ENCODE peak calls at places on chromosomes 4 and X, in ten cellular contexts. One of them, this sample, is unnamed.

GRCh38 chr4:11623726-11624037 is 195.0 kb upstream of the HS3ST1 start:
- DNase-seq in AG08396: no peak
- DNase-seq in RCC 7860: no peak
- DNase-seq in DMS79 treated with DMSO at 0.1 percent for 48 hours: no peak
- DNase-seq in natural killer cell: no peak
- DNase-seq in non-pigmented ciliary epithelial cell: no peak
- DNase-seq in bronchial epithelial cell: peak
- DNase-seq in M059J: peak
- DNase-seq in foreskin melanocyte: no peak
- DNase-seq in memory B cell: no peak
- DNase-seq in this sample: no peak

GRCh38 chr4:105896461-105896939 is 1.2 kb downstream of the NPNT start:
- DNase-seq in M059J: no peak
- DNase-seq in RCC 7860: no peak
- DNase-seq in DMS79 treated with DMSO at 0.1 percent for 48 hours: no peak
- DNase-seq in foreskin melanocyte: no peak
- DNase-seq in bronchial epithelial cell: no peak
- DNase-seq in AG08396: no peak
- DNase-seq in natural killer cell: no peak
- DNase-seq in memory B cell: no peak
- DNase-seq in non-pigmented ciliary epithelial cell: no peak
- DNase-seq in this sample: no peak

GRCh38 chr4:39039108-39039507 is 6.9 kb upstream of the TMEM156 start:
- DNase-seq in DMS79 treated with DMSO at 0.1 percent for 48 hours: no peak
- DNase-seq in natural killer cell: no peak
- DNase-seq in M059J: no peak
- DNase-seq in bronchial epithelial cell: no peak
- DNase-seq in non-pigmented ciliary epithelial cell: no peak
- DNase-seq in memory B cell: no peak
- DNase-seq in foreskin melanocyte: no peak
- DNase-seq in RCC 7860: no peak
- DNase-seq in AG08396: no peak
- DNase-seq in this sample: no peak

GRCh38 chrX:137430984-137431475 is 134.9 kb upstream of the ZIC3 start:
- DNase-seq in M059J: no peak
- DNase-seq in memory B cell: no peak
- DNase-seq in DMS79 treated with DMSO at 0.1 percent for 48 hours: no peak
- DNase-seq in non-pigmented ciliary epithelial cell: no peak
- DNase-seq in AG08396: no peak
- DNase-seq in RCC 7860: no peak
- DNase-seq in foreskin melanocyte: no peak
- DNase-seq in bronchial epithelial cell: no peak
- DNase-seq in natural killer cell: no peak
- DNase-seq in this sample: no peak

GRCh38 chr4:102390438-102390837 is 45.2 kb upstream of the SLC39A8 start:
- DNase-seq in natural killer cell: no peak
- DNase-seq in DMS79 treated with DMSO at 0.1 percent for 48 hours: no peak
- DNase-seq in non-pigmented ciliary epithelial cell: peak
- DNase-seq in AG08396: no peak
- DNase-seq in bronchial epithelial cell: peak
- DNase-seq in memory B cell: peak
- DNase-seq in RCC 7860: peak
- DNase-seq in foreskin melanocyte: no peak
- DNase-seq in M059J: peak
- DNase-seq in this sample: no peak

GRCh38 chr4:793941-794621 is 31.8 kb downstream of the CPLX1 start:
- DNase-seq in natural killer cell: no peak
- DNase-seq in bronchial epithelial cell: no peak
- DNase-seq in M059J: no peak
- DNase-seq in foreskin melanocyte: no peak
- DNase-seq in RCC 7860: no peak
- DNase-seq in non-pigmented ciliary epithelial cell: no peak
- DNase-seq in memory B cell: peak
- DNase-seq in AG08396: no peak
- DNase-seq in DMS79 treated with DMSO at 0.1 percent for 48 hours: peak
- DNase-seq in this sample: no peak

GRCh38 chr4:173362666-173363065 is 8.1 kb upstream of the SAP30 start:
- DNase-seq in bronchial epithelial cell: no peak
- DNase-seq in foreskin melanocyte: no peak
- DNase-seq in M059J: no peak
- DNase-seq in AG08396: no peak
- DNase-seq in RCC 7860: no peak
- DNase-seq in non-pigmented ciliary epithelial cell: no peak
- DNase-seq in DMS79 treated with DMSO at 0.1 percent for 48 hours: no peak
- DNase-seq in natural killer cell: no peak
- DNase-seq in memory B cell: no peak
- DNase-seq in this sample: no peak

GRCh38 chr4:185282968-185283367 is 73.6 kb downstream of the SNX25 start:
- DNase-seq in RCC 7860: no peak
- DNase-seq in AG08396: peak
- DNase-seq in M059J: peak
- DNase-seq in bronchial epithelial cell: peak
- DNase-seq in memory B cell: no peak
- DNase-seq in non-pigmented ciliary epithelial cell: no peak
- DNase-seq in natural killer cell: no peak
- DNase-seq in DMS79 treated with DMSO at 0.1 percent for 48 hours: peak
- DNase-seq in foreskin melanocyte: peak
- DNase-seq in this sample: no peak

GRCh38 chr4:97911236-97911906 is 231.9 kb downstream of the STPG2 start:
- DNase-seq in natural killer cell: no peak
- DNase-seq in foreskin melanocyte: no peak
- DNase-seq in DMS79 treated with DMSO at 0.1 percent for 48 hours: no peak
- DNase-seq in RCC 7860: peak
- DNase-seq in AG08396: no peak
- DNase-seq in bronchial epithelial cell: no peak
- DNase-seq in M059J: peak
- DNase-seq in memory B cell: no peak
- DNase-seq in non-pigmented ciliary epithelial cell: no peak
- DNase-seq in this sample: no peak

GRCh38 chr4:55397521-55398321 is 2.0 kb downstream of the TMEM165 start:
- DNase-seq in memory B cell: no peak
- DNase-seq in non-pigmented ciliary epithelial cell: no peak
- DNase-seq in foreskin melanocyte: no peak
- DNase-seq in bronchial epithelial cell: peak
- DNase-seq in M059J: peak
- DNase-seq in natural killer cell: no peak
- DNase-seq in RCC 7860: peak
- DNase-seq in DMS79 treated with DMSO at 0.1 percent for 48 hours: peak
- DNase-seq in AG08396: no peak
- DNase-seq in this sample: no peak

GRCh38 chr4:10104991-10105276 is 11.7 kb downstream of the WDR1 start:
- DNase-seq in memory B cell: no peak
- DNase-seq in AG08396: no peak
- DNase-seq in foreskin melanocyte: no peak
- DNase-seq in natural killer cell: no peak
- DNase-seq in RCC 7860: no peak
- DNase-seq in bronchial epithelial cell: no peak
- DNase-seq in non-pigmented ciliary epithelial cell: no peak
- DNase-seq in M059J: no peak
- DNase-seq in DMS79 treated with DMSO at 0.1 percent for 48 hours: no peak
- DNase-seq in this sample: no peak

GRCh38 chr4:13616597-13616996 is 10.9 kb downstream of the BOD1L1 start:
- DNase-seq in RCC 7860: no peak
- DNase-seq in non-pigmented ciliary epithelial cell: no peak
- DNase-seq in natural killer cell: no peak
- DNase-seq in M059J: no peak
- DNase-seq in bronchial epithelial cell: no peak
- DNase-seq in DMS79 treated with DMSO at 0.1 percent for 48 hours: no peak
- DNase-seq in AG08396: no peak
- DNase-seq in memory B cell: no peak
- DNase-seq in foreskin melanocyte: no peak
- DNase-seq in this sample: no peak

GRCh38 chr4:165440415-165440882 is 61.6 kb downstream of the CPE start:
- DNase-seq in DMS79 treated with DMSO at 0.1 percent for 48 hours: peak
- DNase-seq in memory B cell: no peak
- DNase-seq in AG08396: peak
- DNase-seq in bronchial epithelial cell: peak
- DNase-seq in foreskin melanocyte: no peak
- DNase-seq in natural killer cell: no peak
- DNase-seq in non-pigmented ciliary epithelial cell: peak
- DNase-seq in RCC 7860: peak
- DNase-seq in M059J: peak
- DNase-seq in this sample: no peak

GRCh38 chr4:88771883-88772450 is 74.3 kb upstream of the NAP1L5 start:
- DNase-seq in DMS79 treated with DMSO at 0.1 percent for 48 hours: peak
- DNase-seq in M059J: no peak
- DNase-seq in AG08396: no peak
- DNase-seq in non-pigmented ciliary epithelial cell: no peak
- DNase-seq in memory B cell: no peak
- DNase-seq in bronchial epithelial cell: no peak
- DNase-seq in foreskin melanocyte: no peak
- DNase-seq in RCC 7860: no peak
- DNase-seq in natural killer cell: no peak
- DNase-seq in this sample: no peak

GRCh38 chrX:133171962-133172708 is 46.0 kb downstream of the TFDP3 start:
- DNase-seq in M059J: peak
- DNase-seq in AG08396: no peak
- DNase-seq in RCC 7860: peak
- DNase-seq in bronchial epithelial cell: peak
- DNase-seq in natural killer cell: no peak
- DNase-seq in non-pigmented ciliary epithelial cell: no peak
- DNase-seq in DMS79 treated with DMSO at 0.1 percent for 48 hours: no peak
- DNase-seq in memory B cell: no peak
- DNase-seq in foreskin melanocyte: no peak
- DNase-seq in this sample: no peak

GRCh38 chr4:40953253-40954118 is 203.7 kb downstream of the NSUN7 start:
- DNase-seq in bronchial epithelial cell: no peak
- DNase-seq in foreskin melanocyte: peak
- DNase-seq in natural killer cell: no peak
- DNase-seq in M059J: no peak
- DNase-seq in DMS79 treated with DMSO at 0.1 percent for 48 hours: no peak
- DNase-seq in RCC 7860: no peak
- DNase-seq in memory B cell: no peak
- DNase-seq in non-pigmented ciliary epithelial cell: no peak
- DNase-seq in AG08396: peak
- DNase-seq in this sample: no peak

GRCh38 chr4:108010167-108010566 is 20.5 kb downstream of the HADH start:
- DNase-seq in natural killer cell: no peak
- DNase-seq in M059J: peak
- DNase-seq in AG08396: peak
- DNase-seq in non-pigmented ciliary epithelial cell: peak
- DNase-seq in RCC 7860: peak
- DNase-seq in bronchial epithelial cell: peak
- DNase-seq in foreskin melanocyte: no peak
- DNase-seq in DMS79 treated with DMSO at 0.1 percent for 48 hours: no peak
- DNase-seq in memory B cell: no peak
- DNase-seq in this sample: no peak

GRCh38 chr4:119099227-119099910 is 36.3 kb upstream of the MYOZ2 start:
- DNase-seq in bronchial epithelial cell: no peak
- DNase-seq in memory B cell: no peak
- DNase-seq in foreskin melanocyte: no peak
- DNase-seq in RCC 7860: peak
- DNase-seq in AG08396: no peak
- DNase-seq in natural killer cell: no peak
- DNase-seq in M059J: peak
- DNase-seq in DMS79 treated with DMSO at 0.1 percent for 48 hours: no peak
- DNase-seq in non-pigmented ciliary epithelial cell: peak
- DNase-seq in this sample: no peak

GRCh38 chr4:169640261-169640880 is 20.0 kb downstream of the CLCN3 start:
- DNase-seq in memory B cell: no peak
- DNase-seq in bronchial epithelial cell: no peak
- DNase-seq in AG08396: peak
- DNase-seq in RCC 7860: no peak
- DNase-seq in DMS79 treated with DMSO at 0.1 percent for 48 hours: no peak
- DNase-seq in M059J: no peak
- DNase-seq in natural killer cell: no peak
- DNase-seq in non-pigmented ciliary epithelial cell: peak
- DNase-seq in foreskin melanocyte: peak
- DNase-seq in this sample: no peak